ENCODE peak calls at places on chromosomes 16 and 17, in ten cellular contexts. I is uterus, A is stomach, R is heart left ventricle, V is body of pancreas, U is lower leg skin, Y is H54, Q is sigmoid colon, N is right lobe of liver, G is tibial nerve. C is an unnamed sample.

GRCh38 chr17:17520599-17521232 is 24.5 kb upstream of the RASD1 start:
- DNase-seq in I (no peak), A (no peak), R (no peak), V (no peak), U (no peak), Y (no peak), Q (no peak), N (no peak), G (no peak), C (peak)

GRCh38 chr17:32320847-32321246 is 21.1 kb downstream of the C17orf75 start:
- DNase-seq in I (no peak), A (no peak), R (no peak), V (no peak), U (no peak), Y (no peak), Q (no peak), N (no peak), G (no peak), C (no peak)

GRCh38 chr16:73427177-73427576 is 379.2 kb upstream of the ZFHX3 start:
- DNase-seq in I (no peak), A (no peak), R (no peak), V (no peak), U (no peak), Y (no peak), Q (no peak), N (no peak), G (no peak), C (no peak)

GRCh38 chr17:21041753-21042433 is 918 bp downstream of the USP22 start:
- DNase-seq in I (peak), A (peak), R (peak), V (peak), U (peak), Y (peak), Q (peak), N (peak), G (peak), C (peak)

GRCh38 chr16:4696905-4697866 is 3.8 kb downstream of the NUDT16L1 start:
- DNase-seq in I (peak), A (no peak), R (no peak), V (no peak), U (no peak), Y (no peak), Q (no peak), N (peak), G (no peak), C (no peak)

GRCh38 chr17:50443492-50444051 is 17.6 kb downstream of the ACSF2 start:
- DNase-seq in I (no peak), A (no peak), R (no peak), V (no peak), U (no peak), Y (no peak), Q (no peak), N (no peak), G (no peak), C (no peak)

GRCh38 chr16:56938664-56939513 is 6.9 kb downstream of the HERPUD1 start:
- DNase-seq in I (no peak), A (no peak), R (no peak), V (no peak), U (no peak), Y (no peak), Q (peak), N (no peak), G (no peak), C (no peak)

GRCh38 chr16:79158337-79158736 is 442.2 kb downstream of the MAF start:
- DNase-seq in I (no peak), A (no peak), R (no peak), V (no peak), U (no peak), Y (no peak), Q (no peak), N (no peak), G (no peak), C (no peak)

GRCh38 chr17:38922538-38923291 is 2.7 kb upstream of the LASP1NB start:
- DNase-seq in I (peak), A (peak), R (peak), V (peak), U (peak), Y (peak), Q (peak), N (peak), G (peak), C (peak)

GRCh38 chr16:12569061-12569460 is 234.6 kb downstream of the CPPED1 start:
- DNase-seq in I (no peak), A (no peak), R (no peak), V (no peak), U (no peak), Y (no peak), Q (no peak), N (no peak), G (no peak), C (no peak)

GRCh38 chr16:48611329-48612137 is 1.6 kb upstream of the N4BP1 start:
- DNase-seq in I (no peak), A (peak), R (no peak), V (no peak), U (no peak), Y (no peak), Q (no peak), N (peak), G (no peak), C (no peak)

GRCh38 chr16:17467923-17468540 is 2.7 kb downstream of the XYLT1 start:
- DNase-seq in I (peak), A (peak), R (peak), V (peak), U (peak), Y (no peak), Q (peak), N (peak), G (peak), C (peak)

GRCh38 chr16:56618138-56618537 is 7.4 kb upstream of the MT1E start:
- DNase-seq in I (no peak), A (no peak), R (peak), V (no peak), U (no peak), Y (no peak), Q (no peak), N (no peak), G (no peak), C (no peak)

GRCh38 chr17:31074772-31075538 is 19.8 kb upstream of the NF1 start:
- DNase-seq in I (no peak), A (no peak), R (no peak), V (no peak), U (no peak), Y (no peak), Q (no peak), N (no peak), G (no peak), C (no peak)

GRCh38 chr17:40190197-40191021 is 13.1 kb downstream of the RAPGEFL1 start:
- DNase-seq in I (no peak), A (no peak), R (no peak), V (no peak), U (no peak), Y (no peak), Q (no peak), N (no peak), G (no peak), C (no peak)

GRCh38 chr17:78882546-78883089 is 20.4 kb downstream of the CEP295NL start:
- DNase-seq in I (no peak), A (no peak), R (no peak), V (no peak), U (no peak), Y (no peak), Q (no peak), N (peak), G (no peak), C (peak)

GRCh38 chr16:10870137-10870776 is 6.7 kb upstream of the CIITA start:
- DNase-seq in I (no peak), A (no peak), R (no peak), V (no peak), U (no peak), Y (no peak), Q (no peak), N (no peak), G (no peak), C (no peak)

GRCh38 chr17:83109793-83110645 is 30.6 kb downstream of the METRNL start:
- DNase-seq in I (peak), A (peak), R (peak), V (peak), U (peak), Y (peak), Q (peak), N (no peak), G (peak), C (peak)

GRCh38 chr17:13589658-13590057 is 12.1 kb downstream of the HS3ST3A1 start:
- DNase-seq in I (no peak), A (no peak), R (no peak), V (no peak), U (no peak), Y (no peak), Q (no peak), N (no peak), G (no peak), C (no peak)

GRCh38 chr17:76816590-76817135 is 51.5 kb upstream of the MGAT5B start:
- DNase-seq in I (no peak), A (peak), R (no peak), V (peak), U (no peak), Y (peak), Q (no peak), N (no peak), G (no peak), C (no peak)

GRCh38 chr16:48029768-48030167 is 126.0 kb downstream of the ABCC12 start:
- DNase-seq in I (no peak), A (no peak), R (no peak), V (no peak), U (no peak), Y (no peak), Q (no peak), N (no peak), G (no peak), C (no peak)

GRCh38 chr16:54236761-54237160 is 49.8 kb downstream of the IRX3 start:
- DNase-seq in I (no peak), A (no peak), R (no peak), V (no peak), U (no peak), Y (no peak), Q (no peak), N (no peak), G (no peak), C (no peak)

GRCh38 chr17:45170976-45171337 is 9.3 kb downstream of the HEXIM2 start:
- DNase-seq in I (peak), A (peak), R (peak), V (peak), U (peak), Y (peak), Q (peak), N (peak), G (peak), C (no peak)

GRCh38 chr17:44317545-44317944 is 7.1 kb downstream of the SLC25A39 start:
- DNase-seq in I (no peak), A (no peak), R (no peak), V (no peak), U (no peak), Y (no peak), Q (no peak), N (no peak), G (no peak), C (no peak)

GRCh38 chr16:70267516-70267915 is 15.8 kb upstream of the EXOSC6 start:
- DNase-seq in I (no peak), A (peak), R (no peak), V (no peak), U (no peak), Y (peak), Q (peak), N (peak), G (no peak), C (no peak)

GRCh38 chr17:73872816-73873215 is 228.6 kb upstream of the SDK2 start:
- DNase-seq in I (no peak), A (no peak), R (no peak), V (no peak), U (no peak), Y (no peak), Q (no peak), N (no peak), G (no peak), C (no peak)

GRCh38 chr16:30767767-30768465 is 5.8 kb downstream of the RNF40 start:
- DNase-seq in I (no peak), A (no peak), R (no peak), V (no peak), U (no peak), Y (no peak), Q (no peak), N (peak), G (no peak), C (no peak)

GRCh38 chr17:2685696-2686095 is 25.9 kb downstream of the CLUH start:
- DNase-seq in I (no peak), A (no peak), R (peak), V (no peak), U (no peak), Y (no peak), Q (peak), N (no peak), G (no peak), C (no peak)

GRCh38 chr16:69328854-69329316 is 1.5 kb downstream of the PDF start:
- DNase-seq in I (peak), A (no peak), R (no peak), V (peak), U (no peak), Y (no peak), Q (peak), N (no peak), G (no peak), C (peak)

GRCh38 chr17:15382866-15383265 is 41.5 kb upstream of the TEKT3 start:
- DNase-seq in I (no peak), A (no peak), R (no peak), V (no peak), U (no peak), Y (no peak), Q (no peak), N (no peak), G (no peak), C (no peak)

GRCh38 chr17:54948380-54948779 is 20.1 kb downstream of the COX11 start:
- DNase-seq in I (no peak), A (no peak), R (no peak), V (no peak), U (no peak), Y (peak), Q (no peak), N (no peak), G (no peak), C (no peak)

GRCh38 chr16:65083181-65083845 is 38.5 kb downstream of the CDH11 start:
- DNase-seq in I (no peak), A (no peak), R (no peak), V (no peak), U (no peak), Y (no peak), Q (no peak), N (no peak), G (no peak), C (no peak)

GRCh38 chr16:65624246-65624645 is 502.4 kb upstream of the CDH11 start:
- DNase-seq in I (no peak), A (no peak), R (no peak), V (no peak), U (no peak), Y (no peak), Q (no peak), N (no peak), G (no peak), C (no peak)

DNA sequence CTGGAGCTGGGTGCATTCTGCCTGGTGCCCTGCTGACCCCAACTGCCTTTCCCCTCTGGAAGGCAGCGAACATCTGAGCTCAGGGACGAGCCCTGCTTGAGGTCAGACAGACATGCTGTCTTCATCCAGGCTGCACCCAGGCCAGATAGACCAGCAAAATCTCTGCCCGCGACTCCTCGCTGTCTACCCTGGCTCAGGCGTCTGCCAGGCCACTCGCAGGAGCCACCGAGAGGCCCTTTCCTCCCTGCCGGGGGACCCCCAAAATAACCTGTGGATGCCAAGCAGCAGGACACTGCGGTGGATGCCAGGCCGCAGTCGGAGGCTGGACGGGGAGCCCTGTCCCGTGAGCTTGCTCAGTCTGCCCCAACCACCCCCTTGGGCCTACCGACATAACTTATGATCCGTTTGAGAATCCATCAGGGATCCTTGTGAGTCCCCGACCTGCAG is 3.3 kb upstream of the SLC25A10 start:
- DNase-seq in I (no peak), A (no peak), R (no peak), V (no peak), U (no peak), Y (no peak), Q (no peak), N (no peak), G (no peak), C (peak)
- TF ChIP-seq POLR2A in I (no peak), A (no peak), R (no peak), V (no peak), U (no peak), Y (no peak), Q (no peak), N (no peak), G (no peak), C (no peak)

GRCh38 chr17:81460856-81461460 is 51.6 kb downstream of the ACTG1 start:
- DNase-seq in I (no peak), A (peak), R (no peak), V (no peak), U (peak), Y (no peak), Q (no peak), N (no peak), G (no peak), C (peak)
- TF ChIP-seq POLR2A in I (no peak), A (no peak), R (no peak), V (no peak), U (no peak), Y (no peak), Q (no peak), N (no peak), G (no peak), C (no peak)

DNA sequence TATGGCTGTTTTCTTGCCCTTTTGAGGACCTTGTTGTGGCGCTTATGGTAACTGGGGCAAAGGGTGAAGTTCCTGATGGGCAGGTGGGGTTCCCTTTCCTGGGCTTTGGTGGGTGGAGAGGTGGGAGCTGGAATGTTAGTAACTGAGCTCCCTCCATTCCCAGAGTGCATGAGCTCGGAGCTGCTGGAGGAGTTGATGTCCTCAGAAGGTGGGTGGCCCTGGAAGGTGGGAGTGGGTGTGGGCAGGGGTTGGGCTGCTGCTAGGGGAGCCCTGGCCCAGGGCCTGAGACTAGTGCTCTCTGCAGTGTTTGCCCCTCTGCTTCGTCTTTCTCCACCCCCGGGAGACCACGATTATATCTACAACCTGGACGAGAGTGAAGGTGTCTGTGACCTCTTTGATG is 1.2 kb upstream of the ELMO3 start:
- DNase-seq in I (no peak), A (no peak), R (no peak), V (no peak), U (no peak), Y (no peak), Q (no peak), N (no peak), G (no peak), C (no peak)
- TF ChIP-seq POLR2A in I (no peak), A (no peak), R (no peak), V (no peak), U (no peak), Y (no peak), Q (no peak), N (no peak), G (no peak), C (no peak)

GRCh38 chr17:64496786-64497564 is at the start of gene POLG2:
- DNase-seq in I (peak), A (peak), R (peak), V (peak), U (peak), Y (peak), Q (peak), N (peak), G (peak), C (peak)

GRCh38 chr17:64497565-64498035 is 746 bp upstream of the POLG2 start:
- DNase-seq in I (no peak), A (no peak), R (no peak), V (no peak), U (no peak), Y (no peak), Q (no peak), N (no peak), G (no peak), C (no peak)

GRCh38 chr17:64499805-64500486 is 3.1 kb upstream of the POLG2 start:
- DNase-seq in I (no peak), A (no peak), R (no peak), V (no peak), U (no peak), Y (no peak), Q (no peak), N (no peak), G (no peak), C (no peak)

GRCh38 chr17:64500487-64500859 is 3.6 kb upstream of the POLG2 start:
- DNase-seq in I (no peak), A (no peak), R (no peak), V (no peak), U (no peak), Y (no peak), Q (no peak), N (no peak), G (no peak), C (no peak)

DNA sequence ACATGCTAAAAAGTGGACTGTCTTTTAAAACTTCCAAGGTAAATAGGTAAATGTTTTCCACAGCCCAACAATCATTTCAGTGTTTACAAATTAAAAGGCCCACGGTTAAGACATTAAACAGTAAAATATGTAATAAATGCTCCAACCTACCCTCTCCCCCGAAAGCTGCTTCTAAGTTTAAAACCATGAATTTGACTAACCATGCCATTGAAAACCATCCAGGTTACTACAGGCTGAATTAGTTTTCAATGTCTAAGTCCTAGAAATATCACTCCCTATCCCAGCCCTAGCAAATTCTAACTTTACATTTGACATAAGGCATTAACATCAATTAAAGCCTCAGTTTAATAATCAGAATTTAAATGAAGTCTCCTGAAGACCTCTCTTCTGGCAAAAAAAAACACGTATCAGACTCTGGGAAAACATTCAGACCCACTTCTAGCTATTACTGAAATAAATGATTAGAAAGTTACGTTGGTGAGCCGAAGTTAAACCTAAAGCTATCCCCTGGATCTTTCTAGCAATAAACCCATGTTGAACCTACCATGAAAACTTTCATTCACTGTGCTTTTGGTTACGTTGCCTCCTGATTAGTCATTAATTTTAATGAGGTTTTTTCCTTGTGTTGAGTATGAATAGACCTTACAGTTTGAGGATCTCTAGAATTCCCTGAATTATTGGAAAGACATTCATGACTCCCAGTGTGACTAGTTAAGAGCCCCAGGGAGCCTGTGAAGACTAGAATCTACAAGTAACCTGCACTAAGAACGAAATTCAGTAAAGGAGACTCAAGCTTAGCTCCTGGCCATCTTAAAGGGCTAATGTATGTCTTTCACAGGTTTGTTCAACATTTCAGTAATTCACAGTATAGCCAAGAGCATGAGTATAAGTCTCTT is 1.7 kb upstream of the POLG2 start:
- DNase-seq in I (no peak), A (no peak), R (no peak), V (no peak), U (no peak), Y (no peak), Q (no peak), N (no peak), G (no peak), C (no peak)
- TF ChIP-seq POLR2A in I (no peak), A (no peak), R (no peak), V (no peak), U (no peak), Y (no peak), Q (no peak), N (peak), G (no peak), C (no peak)

GRCh38 chr17:7588553-7589203 is 1.2 kb downstream of the SOX15 start:
- DNase-seq in I (peak), A (no peak), R (peak), V (no peak), U (no peak), Y (no peak), Q (no peak), N (no peak), G (no peak), C (peak)

GRCh38 chr17:7587831-7588230 is 2.1 kb downstream of the SOX15 start:
- DNase-seq in I (peak), A (no peak), R (peak), V (no peak), U (no peak), Y (no peak), Q (peak), N (no peak), G (no peak), C (peak)

GRCh38 chr17:7589204-7589868 is 558 bp downstream of the SOX15 start:
- DNase-seq in I (peak), A (peak), R (peak), V (peak), U (peak), Y (no peak), Q (peak), N (peak), G (peak), C (peak)

GRCh38 chr17:7586673-7587419 is 3.0 kb downstream of the SOX15 start:
- DNase-seq in I (no peak), A (peak), R (peak), V (no peak), U (no peak), Y (no peak), Q (no peak), N (no peak), G (no peak), C (no peak)

GRCh38 chr17:7587420-7587786 is 2.5 kb downstream of the SOX15 start:
- DNase-seq in I (no peak), A (no peak), R (peak), V (no peak), U (no peak), Y (peak), Q (no peak), N (no peak), G (no peak), C (no peak)
- TF ChIP-seq POLR2A in I (no peak), A (no peak), R (no peak), V (no peak), U (no peak), Y (no peak), Q (no peak), N (no peak), G (no peak), C (no peak)